ENCODE peak calls at places on chromosomes 13 and 19, in nine cellular contexts. One of them, this sample, is unnamed.

GRCh38 chr13:98171806-98172569 is 5.1 kb downstream of the RNF113B start:
- DNase-seq in HCT116: no peak
- DNase-seq in WERI-Rb-1: no peak
- DNase-seq in AG04450: no peak
- DNase-seq in colonic mucosa: no peak
- DNase-seq in cardiac muscle cell: peak; percentile 20
- DNase-seq in ascending aorta: no peak
- DNase-seq in right atrium auricular region: no peak
- DNase-seq in kidney: peak; percentile 79
- DNase-seq in this sample: peak; percentile 26

GRCh38 chr19:48480151-48480475 is 10.9 kb downstream of the CYTH2 start:
- DNase-seq in HCT116: no peak
- DNase-seq in WERI-Rb-1: no peak
- DNase-seq in AG04450: no peak
- DNase-seq in colonic mucosa: peak; percentile 45
- DNase-seq in cardiac muscle cell: peak; percentile 46
- DNase-seq in ascending aorta: no peak
- DNase-seq in right atrium auricular region: peak; percentile 79
- DNase-seq in kidney: peak; percentile 88
- DNase-seq in this sample: peak; percentile 65

GRCh38 chr13:21051675-21052074 is 9.7 kb downstream of the LATS2 start:
- DNase-seq in HCT116: no peak
- DNase-seq in WERI-Rb-1: no peak
- DNase-seq in AG04450: no peak
- DNase-seq in colonic mucosa: peak; percentile 3
- DNase-seq in cardiac muscle cell: no peak
- DNase-seq in ascending aorta: no peak
- DNase-seq in right atrium auricular region: no peak
- DNase-seq in kidney: peak; percentile 14
- DNase-seq in this sample: no peak

GRCh38 chr19:19224852-19225494 is 13.2 kb downstream of the NCAN start:
- DNase-seq in HCT116: peak; percentile 85
- DNase-seq in WERI-Rb-1: peak; percentile 95
- DNase-seq in AG04450: peak; percentile 4
- DNase-seq in colonic mucosa: peak; percentile 80
- DNase-seq in cardiac muscle cell: peak; percentile 70
- DNase-seq in ascending aorta: no peak
- DNase-seq in right atrium auricular region: no peak
- DNase-seq in kidney: peak; percentile 84
- DNase-seq in this sample: peak; percentile 70

GRCh38 chr19:44796701-44797115 is 12.2 kb upstream of the BCAM start:
- DNase-seq in HCT116: no peak
- DNase-seq in WERI-Rb-1: no peak
- DNase-seq in AG04450: no peak
- DNase-seq in colonic mucosa: no peak
- DNase-seq in cardiac muscle cell: peak; percentile 51
- DNase-seq in ascending aorta: no peak
- DNase-seq in right atrium auricular region: no peak
- DNase-seq in kidney: peak; percentile 59
- DNase-seq in this sample: peak; percentile 57

GRCh38 chr19:16030964-16031871 is 45.1 kb upstream of the TPM4 start:
- DNase-seq in HCT116: no peak
- DNase-seq in WERI-Rb-1: no peak
- DNase-seq in AG04450: no peak
- DNase-seq in colonic mucosa: no peak
- DNase-seq in cardiac muscle cell: no peak
- DNase-seq in ascending aorta: no peak
- DNase-seq in right atrium auricular region: no peak
- DNase-seq in kidney: no peak
- DNase-seq in this sample: no peak

GRCh38 chr13:97307882-97308624 is 85.9 kb downstream of the MBNL2 start:
- DNase-seq in HCT116: peak; percentile 69
- DNase-seq in WERI-Rb-1: no peak
- DNase-seq in AG04450: no peak
- DNase-seq in colonic mucosa: no peak
- DNase-seq in cardiac muscle cell: peak; percentile 63
- DNase-seq in ascending aorta: no peak
- DNase-seq in right atrium auricular region: no peak
- DNase-seq in kidney: no peak
- DNase-seq in this sample: peak; percentile 45

GRCh38 chr13:46896346-46897138 is at the start of gene HTR2A:
- DNase-seq in HCT116: no peak
- DNase-seq in WERI-Rb-1: no peak
- DNase-seq in AG04450: no peak
- DNase-seq in colonic mucosa: no peak
- DNase-seq in cardiac muscle cell: peak; percentile 58
- DNase-seq in ascending aorta: no peak
- DNase-seq in right atrium auricular region: peak; percentile 69
- DNase-seq in kidney: peak; percentile 64
- DNase-seq in this sample: peak; percentile 11

GRCh38 chr19:1090731-1091543 is 4.2 kb downstream of the POLR2E start:
- DNase-seq in HCT116: no peak
- DNase-seq in WERI-Rb-1: no peak
- DNase-seq in AG04450: no peak
- DNase-seq in colonic mucosa: no peak
- DNase-seq in cardiac muscle cell: no peak
- DNase-seq in ascending aorta: no peak
- DNase-seq in right atrium auricular region: no peak
- DNase-seq in kidney: no peak
- DNase-seq in this sample: no peak

GRCh38 chr19:35851213-35852028 is 883 bp downstream of the NPHS1 start:
- DNase-seq in HCT116: no peak
- DNase-seq in WERI-Rb-1: peak; percentile 65
- DNase-seq in AG04450: no peak
- DNase-seq in colonic mucosa: no peak
- DNase-seq in cardiac muscle cell: no peak
- DNase-seq in ascending aorta: no peak
- DNase-seq in right atrium auricular region: no peak
- DNase-seq in kidney: no peak
- DNase-seq in this sample: peak; percentile 73

GRCh38 chr19:55600336-55601028 is 394 bp downstream of the ZNF524 start:
- DNase-seq in HCT116: no peak
- DNase-seq in WERI-Rb-1: peak; percentile 88
- DNase-seq in AG04450: no peak
- DNase-seq in colonic mucosa: no peak
- DNase-seq in cardiac muscle cell: no peak
- DNase-seq in ascending aorta: no peak
- DNase-seq in right atrium auricular region: no peak
- DNase-seq in kidney: peak; percentile 72
- DNase-seq in this sample: peak; percentile 81

GRCh38 chr19:4524808-4525562 is 6.7 kb upstream of the PLIN4 start:
- DNase-seq in HCT116: peak; percentile 8
- DNase-seq in WERI-Rb-1: peak; percentile 69
- DNase-seq in AG04450: no peak
- DNase-seq in colonic mucosa: peak; percentile 73
- DNase-seq in cardiac muscle cell: peak; percentile 61
- DNase-seq in ascending aorta: no peak
- DNase-seq in right atrium auricular region: no peak
- DNase-seq in kidney: no peak
- DNase-seq in this sample: peak; percentile 62

GRCh38 chr19:34328982-34329381 is 36.0 kb upstream of the GPI start:
- DNase-seq in HCT116: no peak
- DNase-seq in WERI-Rb-1: no peak
- DNase-seq in AG04450: no peak
- DNase-seq in colonic mucosa: no peak
- DNase-seq in cardiac muscle cell: no peak
- DNase-seq in ascending aorta: no peak
- DNase-seq in right atrium auricular region: no peak
- DNase-seq in kidney: no peak
- DNase-seq in this sample: no peak

GRCh38 chr19:3129112-3129511 is 6.7 kb upstream of the GNA15 start:
- DNase-seq in HCT116: peak; percentile 48
- DNase-seq in WERI-Rb-1: no peak
- DNase-seq in AG04450: peak; percentile 18
- DNase-seq in colonic mucosa: no peak
- DNase-seq in cardiac muscle cell: peak; percentile 76
- DNase-seq in ascending aorta: no peak
- DNase-seq in right atrium auricular region: no peak
- DNase-seq in kidney: no peak
- DNase-seq in this sample: peak; percentile 48

GRCh38 chr19:11921852-11922495 is 2.9 kb upstream of the ZNF700 start:
- DNase-seq in HCT116: no peak
- DNase-seq in WERI-Rb-1: no peak
- DNase-seq in AG04450: no peak
- DNase-seq in colonic mucosa: no peak
- DNase-seq in cardiac muscle cell: peak; percentile 59
- DNase-seq in ascending aorta: no peak
- DNase-seq in right atrium auricular region: no peak
- DNase-seq in kidney: no peak
- DNase-seq in this sample: peak; percentile 47

GRCh38 chr13:49569993-49570689 is 15.2 kb downstream of the RCBTB1 start:
- DNase-seq in HCT116: no peak
- DNase-seq in WERI-Rb-1: no peak
- DNase-seq in AG04450: no peak
- DNase-seq in colonic mucosa: no peak
- DNase-seq in cardiac muscle cell: no peak
- DNase-seq in ascending aorta: no peak
- DNase-seq in right atrium auricular region: no peak
- DNase-seq in kidney: no peak
- DNase-seq in this sample: no peak

GRCh38 chr19:38617283-38617763 is 430 bp downstream of the MAP4K1 start:
- DNase-seq in HCT116: no peak
- DNase-seq in WERI-Rb-1: no peak
- DNase-seq in AG04450: no peak
- DNase-seq in colonic mucosa: no peak
- DNase-seq in cardiac muscle cell: no peak
- DNase-seq in ascending aorta: no peak
- DNase-seq in right atrium auricular region: no peak
- DNase-seq in kidney: peak; percentile 75
- DNase-seq in this sample: no peak

GRCh38 chr19:58575183-58576041 is 2.3 kb upstream of the MZF1 start:
- DNase-seq in HCT116: peak; percentile 79
- DNase-seq in WERI-Rb-1: peak; percentile 93
- DNase-seq in AG04450: peak; percentile 75
- DNase-seq in colonic mucosa: peak; percentile 89
- DNase-seq in cardiac muscle cell: peak; percentile 94
- DNase-seq in ascending aorta: peak; percentile 77
- DNase-seq in right atrium auricular region: peak; percentile 94
- DNase-seq in kidney: peak; percentile 97
- DNase-seq in this sample: peak; percentile 87

GRCh38 chr19:51931921-51932320 is 4.6 kb downstream of the ZNF613 start:
- DNase-seq in HCT116: no peak
- DNase-seq in WERI-Rb-1: no peak
- DNase-seq in AG04450: no peak
- DNase-seq in colonic mucosa: no peak
- DNase-seq in cardiac muscle cell: no peak
- DNase-seq in ascending aorta: no peak
- DNase-seq in right atrium auricular region: no peak
- DNase-seq in kidney: no peak
- DNase-seq in this sample: no peak

GRCh38 chr13:113155201-113155600 is 3.2 kb upstream of the PROZ start:
- DNase-seq in HCT116: no peak
- DNase-seq in WERI-Rb-1: no peak
- DNase-seq in AG04450: no peak
- DNase-seq in colonic mucosa: no peak
- DNase-seq in cardiac muscle cell: no peak
- DNase-seq in ascending aorta: no peak
- DNase-seq in right atrium auricular region: peak; percentile 55
- DNase-seq in kidney: no peak
- DNase-seq in this sample: no peak

GRCh38 chr19:40807147-40808020 is 8.4 kb downstream of the EGLN2 start:
- DNase-seq in HCT116: no peak
- DNase-seq in WERI-Rb-1: peak; percentile 73
- DNase-seq in AG04450: no peak
- DNase-seq in colonic mucosa: peak; percentile 41
- DNase-seq in cardiac muscle cell: no peak
- DNase-seq in ascending aorta: no peak
- DNase-seq in right atrium auricular region: no peak
- DNase-seq in kidney: no peak
- DNase-seq in this sample: no peak

GRCh38 chr19:9406798-9407352 is 28.5 kb downstream of the ZNF266 start:
- DNase-seq in HCT116: no peak
- DNase-seq in WERI-Rb-1: peak; percentile 97
- DNase-seq in AG04450: peak; percentile 55
- DNase-seq in colonic mucosa: peak; percentile 79
- DNase-seq in cardiac muscle cell: peak; percentile 92
- DNase-seq in ascending aorta: peak; percentile 21
- DNase-seq in right atrium auricular region: peak; percentile 62
- DNase-seq in kidney: peak; percentile 85
- DNase-seq in this sample: peak; percentile 73
- H3K9me3 ChIP-seq in HCT116: peaks cover 15% of the 10 kb centered on the region
- H3K9me3 ChIP-seq in WERI-Rb-1: peaks cover 2% of the 10 kb centered on the region
- H3K9me3 ChIP-seq in AG04450: peaks cover 50% of the 10 kb centered on the region
- H3K9me3 ChIP-seq in colonic mucosa: no peaks in the 10 kb centered on the region
- H3K9me3 ChIP-seq in cardiac muscle cell: no peaks in the 10 kb centered on the region
- H3K9me3 ChIP-seq in ascending aorta: peaks cover 35% of the 10 kb centered on the region
- H3K9me3 ChIP-seq in right atrium auricular region: peaks cover 3% of the 10 kb centered on the region
- H3K9me3 ChIP-seq in kidney: peaks cover 8% of the 10 kb centered on the region
- H3K9me3 ChIP-seq in this sample: no peaks in the 10 kb centered on the region

DNA sequence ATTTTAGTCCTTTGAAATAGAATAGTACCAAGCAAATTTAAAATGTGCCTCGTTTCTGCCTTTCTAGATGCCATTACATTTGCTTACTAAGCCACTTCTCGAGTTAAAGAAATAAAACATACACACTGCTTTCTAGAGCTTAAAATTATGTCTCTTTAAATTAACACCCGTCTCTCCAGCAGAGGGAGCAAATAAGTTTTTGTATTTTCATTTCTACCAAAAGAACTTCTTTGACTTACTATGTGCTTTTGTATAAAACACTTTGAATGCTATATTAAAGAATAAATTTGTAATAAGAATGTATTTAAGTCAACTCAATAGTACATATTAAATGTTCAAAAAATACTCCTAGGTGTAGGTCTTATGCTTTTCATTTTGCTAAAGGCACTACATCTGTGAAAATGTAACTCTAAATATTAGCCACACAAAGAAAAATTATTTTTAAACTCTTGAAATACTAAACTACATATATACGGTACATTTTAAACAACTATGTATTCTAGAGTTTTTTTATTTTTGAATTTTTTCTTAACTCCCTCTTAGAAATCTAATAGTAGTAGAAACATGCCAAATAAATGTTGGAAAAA is 269.3 kb upstream of the MIR17HG start:
- DNase-seq in HCT116: no peak
- DNase-seq in WERI-Rb-1: no peak
- DNase-seq in AG04450: no peak
- DNase-seq in colonic mucosa: no peak
- DNase-seq in cardiac muscle cell: peak; percentile 41
- DNase-seq in ascending aorta: no peak
- DNase-seq in right atrium auricular region: no peak
- DNase-seq in kidney: no peak
- DNase-seq in this sample: no peak
- TF ChIP-seq CTCF in HCT116: no peak
- TF ChIP-seq CTCF in WERI-Rb-1: no peak
- TF ChIP-seq CTCF in AG04450: peak; percentile 30
- TF ChIP-seq CTCF in colonic mucosa: no peak
- TF ChIP-seq CTCF in cardiac muscle cell: peak; percentile 42
- TF ChIP-seq CTCF in ascending aorta: peak; percentile 34
- TF ChIP-seq CTCF in right atrium auricular region: peak; percentile 15
- TF ChIP-seq CTCF in kidney: peak; percentile 37
- TF ChIP-seq CTCF in this sample: no peak

GRCh38 chr19:24142771-24143170 is 55.8 kb downstream of the ZNF254 start:
- DNase-seq in HCT116: no peak
- DNase-seq in WERI-Rb-1: no peak
- DNase-seq in AG04450: no peak
- DNase-seq in colonic mucosa: no peak
- DNase-seq in cardiac muscle cell: no peak
- DNase-seq in ascending aorta: no peak
- DNase-seq in right atrium auricular region: no peak
- DNase-seq in kidney: no peak
- DNase-seq in this sample: no peak
- H3K9me3 ChIP-seq in HCT116: peaks cover 13% of the 10 kb centered on the region
- H3K9me3 ChIP-seq in WERI-Rb-1: no peaks in the 10 kb centered on the region
- H3K9me3 ChIP-seq in AG04450: peaks cover 31% of the 10 kb centered on the region
- H3K9me3 ChIP-seq in colonic mucosa: peaks cover 3% of the 10 kb centered on the region
- H3K9me3 ChIP-seq in cardiac muscle cell: no peaks in the 10 kb centered on the region
- H3K9me3 ChIP-seq in ascending aorta: peaks cover 76% of the 10 kb centered on the region
- H3K9me3 ChIP-seq in right atrium auricular region: peaks cover 1% of the 10 kb centered on the region
- H3K9me3 ChIP-seq in kidney: peaks cover 4% of the 10 kb centered on the region
- H3K9me3 ChIP-seq in this sample: peaks cover 2% of the 10 kb centered on the region

GRCh38 chr13:44989071-44989889 is at the start of the genes GPALPP1 and NUFIP1:
- DNase-seq in HCT116: peak; percentile 90
- DNase-seq in WERI-Rb-1: peak; percentile 90
- DNase-seq in AG04450: peak; percentile 80
- DNase-seq in colonic mucosa: peak; percentile 96
- DNase-seq in cardiac muscle cell: peak; percentile 96
- DNase-seq in ascending aorta: peak; percentile 80
- DNase-seq in right atrium auricular region: peak; percentile 94
- DNase-seq in kidney: peak; percentile 95
- DNase-seq in this sample: peak; percentile 95
- TF ChIP-seq CTCF in HCT116: no peak
- TF ChIP-seq CTCF in WERI-Rb-1: no peak
- TF ChIP-seq CTCF in AG04450: peak; percentile 3
- TF ChIP-seq CTCF in colonic mucosa: no peak
- TF ChIP-seq CTCF in cardiac muscle cell: no peak
- TF ChIP-seq CTCF in ascending aorta: no peak
- TF ChIP-seq CTCF in right atrium auricular region: no peak
- TF ChIP-seq CTCF in kidney: no peak
- TF ChIP-seq CTCF in this sample: no peak